ENCODE peak calls at places on chromosomes 2 and 18, in ten cellular contexts. D is GM20000, H is GM12864, K is activated B cell treated with CpG ODN at 0.5 μM for 24 hours, C is mucosa of descending colon, T is left ventricle myocardium inferior, Q is Calu3, Y is Caco-2, S is heart left ventricle, F is hepatocyte. A is an unnamed sample.

GRCh38 chr2:157840568-157841156 is 35.5 kb downstream of the ACVR1 start:
- DNase-seq in T (peak), D (no peak), K (no peak), H (no peak), F (peak), Q (peak), C (peak), Y (no peak), S (peak), A (no peak)

GRCh38 chr2:10490806-10491291 is 42.7 kb upstream of the ODC1 start:
- DNase-seq in T (no peak), C (peak), Y (peak), Q (peak), S (no peak), H (no peak), K (no peak), F (peak), D (no peak), A (no peak)

GRCh38 chr2:41194235-41194634 is 742.3 kb upstream of the SLC8A1 start:
- DNase-seq in S (peak), C (no peak), F (no peak), T (peak), Y (no peak), Q (peak), H (no peak), D (no peak), K (no peak), A (no peak)

GRCh38 chr2:117087565-117088291 is 726.8 kb upstream of the DDX18 start:
- DNase-seq in K (no peak), S (no peak), T (no peak), H (no peak), D (no peak), Q (no peak), C (no peak), Y (no peak), F (peak), A (no peak)

GRCh38 chr2:196441527-196441926 is 198.0 kb upstream of the CCDC150 start:
- DNase-seq in F (no peak), C (no peak), S (no peak), H (no peak), D (peak), Q (no peak), K (no peak), T (no peak), Y (no peak), A (peak)

GRCh38 chr2:81007104-81007503 is 702.6 kb upstream of the LRRTM1 start:
- DNase-seq in K (no peak), H (no peak), T (no peak), S (no peak), C (no peak), Q (no peak), Y (no peak), D (no peak), F (no peak), A (no peak)

GRCh38 chr2:29011650-29012060 is 30.6 kb downstream of the TOGARAM2 start:
- DNase-seq in C (peak), T (peak), K (no peak), Y (no peak), H (no peak), F (no peak), S (peak), D (no peak), Q (no peak), A (no peak)

GRCh38 chr18:22673182-22673862 is 255.6 kb upstream of the CTAGE1 start:
- DNase-seq in Y (no peak), D (no peak), Q (no peak), T (no peak), K (no peak), H (no peak), F (no peak), S (no peak), C (no peak), A (no peak)

GRCh38 chr18:56532176-56532840 is 106.1 kb downstream of the TXNL1 start:
- DNase-seq in S (no peak), K (no peak), D (peak), Y (no peak), H (peak), F (no peak), C (no peak), T (no peak), Q (no peak), A (peak)

GRCh38 chr18:76557026-76557575 is 62.1 kb upstream of the ZNF516 start:
- DNase-seq in F (no peak), Q (no peak), H (no peak), D (no peak), S (no peak), C (no peak), Y (no peak), K (no peak), T (no peak), A (no peak)

GRCh38 chr2:31987454-31987853 is 23.4 kb downstream of the MEMO1 start:
- DNase-seq in C (no peak), T (no peak), Y (no peak), K (no peak), D (no peak), Q (no peak), H (no peak), F (no peak), S (no peak), A (no peak)

GRCh38 chr2:56288863-56289580 is 105.2 kb downstream of the CCDC85A start:
- DNase-seq in C (no peak), D (no peak), S (no peak), F (peak), K (no peak), Y (no peak), Q (no peak), T (no peak), H (no peak), A (no peak)

GRCh38 chr2:71614976-71615768 is 161.8 kb downstream of the DYSF start:
- DNase-seq in K (no peak), S (peak), H (no peak), F (peak), Q (no peak), Y (no peak), C (peak), T (peak), D (no peak), A (no peak)

GRCh38 chr2:37324536-37324785 is 172 bp downstream of the PRKD3 start:
- DNase-seq in C (peak), Q (no peak), H (no peak), S (peak), Y (peak), F (peak), T (peak), K (no peak), D (no peak), A (no peak)

GRCh38 chr2:54380627-54381026 is 75.5 kb upstream of the SPTBN1 start:
- DNase-seq in Y (no peak), C (no peak), T (no peak), K (no peak), H (no peak), F (no peak), D (no peak), Q (no peak), S (no peak), A (no peak)

GRCh38 chr2:10041711-10042110 is 1.6 kb upstream of the KLF11 start:
- DNase-seq in F (no peak), D (no peak), H (no peak), C (peak), T (no peak), K (no peak), Q (no peak), S (no peak), Y (no peak), A (no peak)

GRCh38 chr2:240918258-240919091 is 12.3 kb downstream of the CROCC2 start:
- DNase-seq in Q (no peak), Y (peak), S (peak), T (peak), H (no peak), D (no peak), F (no peak), C (peak), K (peak), A (no peak)

GRCh38 chr2:225415809-225416208 is 16.3 kb downstream of the NYAP2 start:
- DNase-seq in S (no peak), H (no peak), T (no peak), F (no peak), D (no peak), C (no peak), K (no peak), Y (no peak), Q (no peak), A (no peak)

GRCh38 chr2:141105763-141106162 is 1025.1 kb downstream of the LRP1B start:
- DNase-seq in C (no peak), K (no peak), T (no peak), S (no peak), Y (no peak), H (no peak), F (no peak), D (no peak), Q (no peak), A (no peak)

GRCh38 chr2:160389875-160390274 is 103.7 kb downstream of the RBMS1 start:
- DNase-seq in Y (no peak), F (no peak), H (no peak), T (no peak), Q (no peak), D (no peak), K (no peak), S (no peak), C (no peak), A (no peak)

GRCh38 chr18:55552498-55553189 is 35.3 kb downstream of the TCF4 start:
- DNase-seq in K (no peak), H (no peak), D (no peak), T (no peak), F (no peak), C (no peak), Y (no peak), Q (no peak), S (no peak), A (no peak)

GRCh38 chr18:39935598-39935997 is 2019.4 kb upstream of the PIK3C3 start:
- DNase-seq in T (no peak), S (no peak), Q (no peak), C (no peak), H (no peak), Y (no peak), K (no peak), D (no peak), F (no peak), A (no peak)

GRCh38 chr2:29071032-29071975 is 3.0 kb downstream of the PCARE start:
- DNase-seq in F (no peak), T (no peak), K (no peak), D (no peak), Y (no peak), Q (no peak), C (no peak), S (no peak), H (no peak), A (no peak)

GRCh38 chr2:60961457-60961856 is 56.1 kb upstream of the PEX13 start:
- DNase-seq in D (no peak), F (peak), K (no peak), S (no peak), C (no peak), Q (peak), T (no peak), Y (no peak), H (no peak), A (no peak)

DNA sequence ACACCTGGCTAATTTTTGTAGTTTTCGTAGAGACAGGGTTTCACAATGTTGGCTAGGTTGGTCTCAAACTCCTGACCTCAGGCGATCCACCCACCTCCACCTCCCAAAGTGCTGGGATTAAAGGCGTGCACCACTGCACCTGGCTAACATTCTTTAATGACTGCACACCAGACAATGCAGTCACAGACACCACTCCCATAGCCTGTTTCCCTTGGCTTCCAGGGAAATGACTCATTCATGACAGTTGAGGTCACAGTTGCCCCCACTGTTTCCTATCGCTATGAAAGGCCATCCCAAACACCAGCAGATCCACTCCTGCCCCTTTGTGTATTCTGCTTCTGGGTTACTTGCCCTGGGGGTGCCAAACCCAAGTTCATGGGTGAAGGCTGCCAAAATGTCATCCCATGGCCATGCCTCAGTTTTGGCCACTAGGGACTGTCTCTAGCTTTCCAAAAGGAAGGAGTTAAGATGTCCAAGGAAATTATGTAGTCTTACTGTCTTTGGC is 8.7 kb downstream of the CHMP1B start:
- DNase-seq in T (no peak), C (no peak), K (no peak), Y (peak), H (no peak), Q (peak), D (no peak), S (no peak), F (peak), A (no peak)
- TF ChIP-seq CTCF in T (no peak), C (no peak), K (no peak), Y (no peak), H (no peak), Q (no peak), D (no peak), S (no peak), F (peak), A (no peak)

DNA sequence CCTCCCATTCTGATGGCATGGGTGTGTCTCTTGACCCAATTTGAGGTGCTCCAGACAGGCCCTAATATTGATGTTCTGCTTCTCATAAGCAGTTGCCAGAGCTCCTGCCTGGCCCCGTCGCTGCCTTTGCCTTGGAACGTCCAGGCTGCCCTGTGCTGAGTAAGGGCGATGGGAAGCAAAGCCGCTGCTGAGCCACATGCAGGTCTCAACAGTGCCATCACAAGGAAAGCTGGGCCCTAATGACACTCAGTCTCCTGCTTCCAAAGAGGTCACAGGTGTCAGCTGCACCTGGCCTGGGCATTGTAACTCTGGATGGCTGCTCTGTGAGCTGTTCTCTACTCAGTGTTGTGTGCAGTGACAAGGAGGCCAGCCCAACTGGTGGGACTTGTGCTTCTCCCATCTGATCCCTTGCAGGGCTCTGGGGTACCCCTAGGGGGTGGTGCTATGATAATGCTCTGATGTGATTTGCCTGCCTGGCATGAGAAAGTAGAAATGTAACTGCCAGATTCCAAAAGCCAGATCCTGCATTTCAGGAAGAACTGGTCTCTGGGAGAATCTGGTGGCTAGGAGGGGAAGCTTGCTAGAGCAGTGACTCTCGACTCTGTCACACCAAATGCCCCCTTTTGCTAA is 8.7 kb downstream of the TTC39C start:
- DNase-seq in Q (peak), K (no peak), Y (peak), H (no peak), D (no peak), C (no peak), F (peak), S (no peak), T (no peak), A (no peak)
- TF ChIP-seq CTCF in Q (peak), K (no peak), Y (no peak), H (no peak), D (no peak), C (no peak), F (no peak), S (no peak), T (no peak), A (no peak)

GRCh38 chr18:24726727-24727539 is 266.5 kb downstream of the HRH4 start:
- DNase-seq in C (no peak), D (peak), T (peak), H (peak), Q (peak), K (no peak), S (peak), F (peak), Y (peak), A (peak)
- TF ChIP-seq CTCF in C (peak), D (peak), T (peak), H (peak), Q (peak), K (no peak), S (peak), F (peak), Y (peak), A (peak)

GRCh38 chr18:79410731-79411613 is 15.2 kb downstream of the NFATC1 start:
- DNase-seq in K (no peak), Y (no peak), D (no peak), S (no peak), H (no peak), F (no peak), C (peak), Q (no peak), T (peak), A (no peak)
- TF ChIP-seq CTCF in K (no peak), Y (no peak), D (no peak), S (no peak), H (no peak), F (no peak), C (no peak), Q (no peak), T (no peak), A (no peak)

GRCh38 chr2:48199076-48199475 is 292.8 kb upstream of the FBXO11 start:
- DNase-seq in D (no peak), C (no peak), Y (no peak), Q (no peak), H (no peak), S (no peak), K (no peak), T (no peak), F (no peak), A (no peak)
- TF ChIP-seq CTCF in D (no peak), C (no peak), Y (no peak), Q (no peak), H (no peak), S (no peak), K (no peak), T (no peak), F (no peak), A (no peak)

DNA sequence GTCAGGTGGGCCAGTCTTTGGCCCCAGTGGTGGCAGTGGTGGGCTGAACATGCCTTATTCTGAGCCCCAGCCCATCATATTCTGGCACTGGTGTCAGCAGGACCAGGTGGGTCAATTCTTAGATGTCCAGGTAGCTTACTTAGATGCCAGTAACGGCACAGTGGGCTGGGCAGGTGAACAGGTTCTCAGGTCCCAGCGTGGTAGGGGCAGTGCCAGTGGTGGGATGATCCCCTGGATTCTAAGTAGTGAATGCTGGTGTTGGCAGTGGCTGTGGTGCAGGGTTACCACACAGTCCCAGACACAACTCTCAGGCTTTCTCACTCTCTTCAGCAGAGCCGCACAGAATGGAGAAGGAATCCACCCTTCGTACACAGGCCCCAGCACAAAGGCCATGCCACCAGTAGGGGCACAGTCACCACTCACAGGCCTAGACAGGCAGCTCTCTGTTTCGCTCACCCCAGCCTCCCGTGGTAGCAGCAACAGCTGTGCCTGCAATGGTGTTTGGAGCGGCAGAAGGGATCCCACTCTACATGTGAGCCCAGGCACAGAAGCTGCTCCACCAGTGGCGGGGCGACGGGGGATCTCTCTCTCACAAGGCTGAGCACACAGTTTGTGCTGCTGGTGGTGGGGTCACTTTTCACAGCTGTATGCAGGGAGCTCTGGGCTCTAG is 97.3 kb downstream of the ANKRD12 start:
- DNase-seq in S (no peak), H (no peak), Q (no peak), F (no peak), C (no peak), Y (no peak), T (no peak), K (no peak), D (no peak), A (no peak)
- TF ChIP-seq CTCF in S (no peak), H (no peak), Q (no peak), F (no peak), C (no peak), Y (no peak), T (no peak), K (no peak), D (no peak), A (no peak)

GRCh38 chr18:24014062-24014985 is at the start of gene TTC39C:
- DNase-seq in H (no peak), T (peak), Y (peak), D (peak), K (peak), C (peak), F (peak), S (peak), Q (peak), A (peak)

GRCh38 chr18:24015897-24016631 is 1.5 kb downstream of the TTC39C start:
- DNase-seq in K (no peak), Q (no peak), F (no peak), H (no peak), Y (no peak), C (no peak), T (no peak), D (no peak), S (no peak), A (no peak)

GRCh38 chr18:24014986-24015896 is 687 bp downstream of the TTC39C start:
- DNase-seq in C (peak), S (peak), Q (peak), K (peak), Y (no peak), F (peak), H (no peak), T (peak), D (peak), A (no peak)

GRCh38 chr18:24018299-24018910 is 3.9 kb downstream of the TTC39C start:
- DNase-seq in C (no peak), Q (no peak), F (no peak), D (no peak), T (no peak), Y (no peak), K (no peak), S (no peak), H (no peak), A (no peak)

DNA sequence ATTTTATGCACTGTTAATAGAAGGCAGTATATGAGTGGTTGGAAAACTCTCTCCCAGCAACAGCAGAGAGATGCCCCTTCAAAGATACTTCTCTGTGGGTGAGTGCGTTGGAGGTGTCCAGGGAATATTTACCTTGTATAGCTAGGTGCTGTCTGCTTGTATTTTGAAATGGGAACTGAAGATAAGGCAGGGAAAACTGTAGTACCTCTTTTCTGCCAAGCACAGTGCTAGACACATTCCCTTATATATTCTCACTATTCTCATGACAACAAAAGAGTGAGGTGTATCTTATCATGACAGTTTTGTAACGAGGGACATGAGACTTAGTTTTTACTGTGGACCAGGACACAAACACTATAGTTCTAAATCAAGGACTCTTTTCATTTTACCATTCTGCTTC is 2.1 kb downstream of the TTC39C start:
- DNase-seq in Y (no peak), H (no peak), T (no peak), D (no peak), C (no peak), K (no peak), F (no peak), Q (no peak), S (no peak), A (no peak)
- TF ChIP-seq CTCF in Y (peak), H (peak), T (peak), D (peak), C (no peak), K (no peak), F (peak), Q (no peak), S (peak), A (no peak)

GRCh38 chr2:236745420-236746210 is 176.0 kb downstream of the ACKR3 start:
- DNase-seq in Q (peak), K (no peak), T (no peak), H (no peak), S (no peak), Y (peak), D (no peak), F (peak), C (no peak), A (no peak)
- TF ChIP-seq CTCF in Q (no peak), K (no peak), T (no peak), H (no peak), S (no peak), Y (no peak), D (no peak), F (no peak), C (no peak), A (no peak)

GRCh38 chr2:226427538-226428307 is 371.9 kb downstream of the IRS1 start:
- DNase-seq in T (no peak), K (no peak), S (no peak), Y (no peak), Q (peak), F (peak), D (no peak), C (no peak), H (no peak), A (no peak)
- TF ChIP-seq CTCF in T (no peak), K (no peak), S (no peak), Y (no peak), Q (no peak), F (no peak), D (no peak), C (no peak), H (no peak), A (no peak)

GRCh38 chr2:12419803-12420202 is 296.9 kb upstream of the TRIB2 start:
- DNase-seq in S (no peak), Y (no peak), C (no peak), H (no peak), D (no peak), F (no peak), T (no peak), Q (no peak), K (no peak), A (no peak)

GRCh38 chr2:12412898-12413305 is 303.8 kb upstream of the TRIB2 start:
- DNase-seq in D (peak), F (no peak), K (no peak), Y (no peak), C (no peak), T (no peak), H (peak), Q (no peak), S (no peak), A (peak)

GRCh38 chr2:12417811-12418210 is 298.9 kb upstream of the TRIB2 start:
- DNase-seq in Y (no peak), C (no peak), D (no peak), H (no peak), F (no peak), Q (no peak), K (no peak), S (no peak), T (no peak), A (no peak)

GRCh38 chr2:12421061-12421460 is 295.7 kb upstream of the TRIB2 start:
- DNase-seq in F (no peak), K (no peak), S (no peak), D (no peak), C (no peak), Y (no peak), Q (no peak), H (no peak), T (no peak), A (no peak)

GRCh38 chr2:12416600-12416999 is 300.1 kb upstream of the TRIB2 start:
- DNase-seq in C (no peak), D (no peak), S (peak), K (peak), Y (no peak), H (peak), F (peak), Q (peak), T (peak), A (no peak)
- TF ChIP-seq CTCF in C (no peak), D (peak), S (peak), K (no peak), Y (peak), H (peak), F (peak), Q (no peak), T (peak), A (peak)